ENCODE peak calls at places on chromosomes 2 and 18, in four cellular contexts. B, O, N and Q are unnamed samples.

GRCh38 chr2:166104773-166105172 is 23.0 kb downstream of the SCN1A start:
- DNase-seq in O (no peak), B (no peak), N (peak), Q (no peak)

GRCh38 chr2:148616696-148617095 is 27.9 kb upstream of the EPC2 start:
- DNase-seq in B (no peak), N (no peak), O (no peak), Q (peak)

GRCh38 chr2:38532366-38532765 is 70.4 kb downstream of the HNRNPLL start:
- DNase-seq in B (no peak), N (no peak), O (no peak), Q (no peak)

GRCh38 chr2:70995227-70995729 is 605 bp upstream of the TEX261 start:
- DNase-seq in O (peak), N (peak), B (peak), Q (peak)

GRCh38 chr2:237091779-237092436 is 6.2 kb downstream of the COPS8 start:
- DNase-seq in O (no peak), N (peak), B (no peak), Q (peak)

GRCh38 chr2:42881732-42882131 is 89.3 kb upstream of the HAAO start:
- DNase-seq in N (no peak), O (no peak), B (no peak), Q (no peak)

GRCh38 chr2:43707255-43707654 is 31.0 kb upstream of the C1GALT1C1L start:
- DNase-seq in B (no peak), O (no peak), N (peak), Q (peak)

GRCh38 chr2:69830045-69830905 is 815 bp downstream of the GMCL1 start:
- DNase-seq in O (peak), N (peak), B (peak), Q (peak)

GRCh38 chr18:79583426-79583825 is 96.2 kb upstream of the CTDP1 start:
- DNase-seq in O (no peak), N (no peak), B (no peak), Q (no peak)

GRCh38 chr2:27261241-27261925 is 1.5 kb downstream of the SLC30A3 start:
- DNase-seq in O (no peak), B (no peak), N (no peak), Q (no peak)

GRCh38 chr2:61135510-61135909 is 26.5 kb upstream of the C2orf74 start:
- DNase-seq in B (no peak), N (peak), O (no peak), Q (peak)

GRCh38 chr2:237075749-237076599 is 9.7 kb upstream of the COPS8 start:
- DNase-seq in O (no peak), N (no peak), B (no peak), Q (no peak)

GRCh38 chr2:236086403-236086970 is 81.7 kb downstream of the GBX2 start:
- DNase-seq in O (no peak), N (no peak), B (no peak), Q (no peak)

GRCh38 chr2:99971326-99971965 is 170.9 kb downstream of the AFF3 start:
- DNase-seq in N (no peak), B (no peak), O (no peak), Q (no peak)

GRCh38 chr2:178473931-178474330 is 4.5 kb downstream of the FKBP7 start:
- DNase-seq in B (no peak), O (no peak), N (peak), Q (peak)

GRCh38 chr2:196066794-196067382 is 1.7 kb downstream of the DNAH7 start:
- DNase-seq in B (no peak), N (peak), O (no peak), Q (peak)

GRCh38 chr2:73285162-73285739 is 973 bp upstream of the FBXO41 start:
- DNase-seq in N (no peak), O (no peak), B (no peak), Q (no peak)

GRCh38 chr2:156864230-156864629 is 393.3 kb upstream of the GALNT5 start:
- DNase-seq in B (no peak), O (no peak), N (no peak), Q (no peak)

GRCh38 chr2:168884990-168885389 is 5.2 kb downstream of the SPC25 start:
- DNase-seq in O (no peak), B (no peak), N (no peak), Q (no peak)

GRCh38 chr2:222318026-222318711 is 19.4 kb upstream of the PAX3 start:
- DNase-seq in N (peak), O (no peak), B (no peak), Q (peak)

GRCh38 chr2:9975805-9976447 is 24.4 kb downstream of the GRHL1 start:
- DNase-seq in N (peak), B (no peak), O (no peak), Q (peak)

GRCh38 chr2:236001166-236001828 is 166.9 kb downstream of the GBX2 start:
- DNase-seq in N (no peak), B (no peak), O (no peak), Q (no peak)

GRCh38 chr2:55026202-55026601 is 24.0 kb downstream of the RTN4 start:
- DNase-seq in B (no peak), N (peak), O (no peak), Q (peak)

GRCh38 chr2:161090401-161090800 is 69.8 kb upstream of the TANK start:
- DNase-seq in O (peak), N (peak), B (peak), Q (no peak)

GRCh38 chr2:27914046-27914792 is 23.7 kb downstream of the BABAM2 start:
- DNase-seq in N (no peak), O (no peak), B (no peak), Q (no peak)

GRCh38 chr2:224927671-224928173 is 114.5 kb downstream of the DOCK10 start:
- DNase-seq in O (peak), B (peak), N (no peak), Q (peak)

GRCh38 chr2:187876554-187876953 is 322.3 kb upstream of the TFPI start:
- DNase-seq in N (no peak), O (no peak), B (no peak), Q (no peak)

GRCh38 chr2:227706859-227707258 is 11.0 kb downstream of the SLC19A3 start:
- DNase-seq in N (no peak), O (no peak), B (no peak), Q (no peak)

GRCh38 chr2:202908186-202908585 is 3.3 kb downstream of the WDR12 start:
- DNase-seq in O (no peak), B (no peak), N (no peak), Q (no peak)